ENCODE peak calls at places on chromosome 13, in five cellular contexts. C, J, I, Q and T are unnamed samples.

GRCh38 chr13:50463662-50464061 is 379.8 kb downstream of the DLEU7 start:
- DNase-seq in J (no peak), I (no peak), Q (no peak), C (no peak), T (no peak)

GRCh38 chr13:95023405-95023804 is 277.8 kb downstream of the ABCC4 start:
- DNase-seq in I (no peak), Q (no peak), C (no peak), J (no peak), T (no peak)

GRCh38 chr13:110103479-110103878 is 203.5 kb downstream of the COL4A1 start:
- DNase-seq in C (no peak), J (no peak), I (no peak), Q (no peak), T (no peak)

GRCh38 chr13:57633141-57633949 is 1.8 kb downstream of the PCDH17 start:
- DNase-seq in J (no peak), C (peak), Q (peak), I (peak), T (no peak)

GRCh38 chr13:27182844-27183497 is 11.4 kb upstream of the USP12 start:
- DNase-seq in Q (peak), I (no peak), C (peak), J (peak), T (no peak)

GRCh38 chr13:74280795-74281490 is 146.7 kb upstream of the KLF12 start:
- DNase-seq in Q (no peak), I (no peak), J (no peak), C (no peak), T (no peak)

GRCh38 chr13:99228737-99229691 is 28.4 kb downstream of the UBAC2 start:
- DNase-seq in I (no peak), C (no peak), J (peak), Q (no peak), T (no peak)

GRCh38 chr13:33388254-33388998 is 102.9 kb upstream of the STARD13 start:
- DNase-seq in Q (no peak), I (no peak), C (no peak), J (no peak), T (no peak)

GRCh38 chr13:35979378-35979911 is 151.7 kb downstream of the DCLK1 start:
- DNase-seq in Q (peak), I (no peak), C (peak), J (peak), T (peak)

GRCh38 chr13:72839831-72840426 is 58.0 kb downstream of the PIBF1 start:
- DNase-seq in I (no peak), C (no peak), J (peak), Q (peak), T (no peak)

GRCh38 chr13:82867284-82867683 is 1015.0 kb downstream of the SLITRK1 start:
- DNase-seq in Q (no peak), J (no peak), C (no peak), I (no peak), T (no peak)